ENCODE peak calls at places on chromosomes 2 and 18, in five cellular contexts. U, J, H, C and K are unnamed samples.

GRCh38 chr18:57981629-57982028 is 62.4 kb upstream of the NEDD4L start:
- DNase-seq in U (no peak), J (no peak), H (no peak), C (no peak), K (no peak)

GRCh38 chr2:85865539-85866164 is 23.1 kb downstream of the ST3GAL5 start:
- DNase-seq in U (no peak), J (peak; percentile 17), H (no peak), C (no peak), K (no peak)

GRCh38 chr2:20106746-20107145 is 55.3 kb upstream of the LAPTM4A start:
- DNase-seq in U (no peak), J (no peak), H (no peak), C (peak; percentile 69), K (peak; percentile 81)

GRCh38 chr2:85601771-85602475 is 575 bp downstream of the TMEM150A start:
- DNase-seq in U (no peak), J (peak; percentile 69), H (no peak), C (peak; percentile 55), K (no peak)

GRCh38 chr2:124034265-124034664 is 9.2 kb downstream of the CNTNAP5 start:
- DNase-seq in U (no peak), J (no peak), H (no peak), C (no peak), K (peak; percentile 16)

GRCh38 chr2:84029903-84030559 is 429.0 kb downstream of the SUCLG1 start:
- DNase-seq in U (no peak), J (no peak), H (no peak), C (no peak), K (no peak)

GRCh38 chr18:73261923-73262322 is 394.1 kb upstream of the NETO1 start:
- DNase-seq in U (no peak), J (no peak), H (no peak), C (no peak), K (no peak)

GRCh38 chr2:134412639-134412999 is 158.7 kb downstream of the MGAT5 start:
- DNase-seq in U (no peak), J (no peak), H (no peak), C (no peak), K (no peak)

GRCh38 chr2:168530980-168531379 is 74.9 kb downstream of the CERS6 start:
- DNase-seq in U (no peak), J (peak; percentile 69), H (no peak), C (no peak), K (no peak)

GRCh38 chr2:28439763-28440162 is 47.1 kb downstream of the FOSL2 start:
- DNase-seq in U (no peak), J (no peak), H (no peak), C (no peak), K (no peak)

GRCh38 chr2:241179894-241180293 is 8.6 kb upstream of the ANO7 start:
- DNase-seq in U (no peak), J (peak; percentile 31), H (no peak), C (no peak), K (no peak)